ENCODE peak calls at places on chromosomes 1 and 21, in nine cellular contexts. One of them, this sample, is unnamed.

GRCh38 chr1:180234369-180235076 is 4.5 kb downstream of the LHX4 start:
- DNase-seq in HCT116: no peak
- DNase-seq in H1: no peak
- DNase-seq in GM23338: peak
- DNase-seq in transverse colon: peak
- DNase-seq in breast epithelium: no peak
- DNase-seq in Panc1: no peak
- DNase-seq in sigmoid colon: peak
- DNase-seq in GM12891: no peak
- DNase-seq in this sample: no peak

GRCh38 chr1:33147997-33148314 is 33.9 kb downstream of the TRIM62 start:
- DNase-seq in transverse colon: no peak
- DNase-seq in H1: no peak
- DNase-seq in HCT116: peak
- DNase-seq in GM12891: no peak
- DNase-seq in sigmoid colon: no peak
- DNase-seq in GM23338: peak
- DNase-seq in breast epithelium: no peak
- DNase-seq in Panc1: no peak
- DNase-seq in this sample: no peak

GRCh38 chr1:27542463-27543273 is 52.7 kb upstream of the WASF2 start:
- DNase-seq in GM23338: no peak
- DNase-seq in transverse colon: peak
- DNase-seq in GM12891: no peak
- DNase-seq in sigmoid colon: peak
- DNase-seq in HCT116: peak
- DNase-seq in Panc1: peak
- DNase-seq in breast epithelium: peak
- DNase-seq in H1: no peak
- DNase-seq in this sample: peak

GRCh38 chr1:58515794-58516401 is 30.6 kb downstream of the OMA1 start:
- DNase-seq in HCT116: peak
- DNase-seq in H1: peak
- DNase-seq in breast epithelium: no peak
- DNase-seq in GM12891: no peak
- DNase-seq in Panc1: peak
- DNase-seq in transverse colon: peak
- DNase-seq in sigmoid colon: peak
- DNase-seq in GM23338: peak
- DNase-seq in this sample: peak

GRCh38 chr1:33098371-33098770 is 17.4 kb downstream of the AZIN2 start:
- DNase-seq in GM12891: no peak
- DNase-seq in Panc1: no peak
- DNase-seq in H1: no peak
- DNase-seq in HCT116: no peak
- DNase-seq in transverse colon: no peak
- DNase-seq in breast epithelium: no peak
- DNase-seq in GM23338: no peak
- DNase-seq in sigmoid colon: no peak
- DNase-seq in this sample: no peak

GRCh38 chr1:1083181-1084027 is 9.3 kb upstream of the RNF223 start:
- DNase-seq in breast epithelium: no peak
- DNase-seq in transverse colon: peak
- DNase-seq in H1: no peak
- DNase-seq in GM23338: no peak
- DNase-seq in GM12891: no peak
- DNase-seq in Panc1: no peak
- DNase-seq in sigmoid colon: peak
- DNase-seq in HCT116: no peak
- DNase-seq in this sample: no peak

GRCh38 chr1:26582053-26582835 is 52.7 kb downstream of the RPS6KA1 start:
- DNase-seq in HCT116: no peak
- DNase-seq in H1: no peak
- DNase-seq in GM23338: no peak
- DNase-seq in sigmoid colon: no peak
- DNase-seq in Panc1: no peak
- DNase-seq in GM12891: no peak
- DNase-seq in transverse colon: no peak
- DNase-seq in breast epithelium: no peak
- DNase-seq in this sample: no peak

GRCh38 chr1:152996633-152997385 is 4.7 kb upstream of the SPRR3 start:
- DNase-seq in Panc1: no peak
- DNase-seq in H1: no peak
- DNase-seq in transverse colon: no peak
- DNase-seq in sigmoid colon: no peak
- DNase-seq in HCT116: no peak
- DNase-seq in GM23338: peak
- DNase-seq in breast epithelium: no peak
- DNase-seq in GM12891: no peak
- DNase-seq in this sample: no peak

GRCh38 chr21:46187814-46188213 is 3.6 kb upstream of the SPATC1L start:
- DNase-seq in Panc1: no peak
- DNase-seq in GM23338: no peak
- DNase-seq in transverse colon: no peak
- DNase-seq in sigmoid colon: no peak
- DNase-seq in GM12891: no peak
- DNase-seq in HCT116: no peak
- DNase-seq in breast epithelium: peak
- DNase-seq in H1: no peak
- DNase-seq in this sample: no peak

GRCh38 chr21:46189959-46190490 is 5.8 kb upstream of the SPATC1L start:
- DNase-seq in sigmoid colon: no peak
- DNase-seq in HCT116: no peak
- DNase-seq in GM12891: no peak
- DNase-seq in transverse colon: no peak
- DNase-seq in breast epithelium: peak
- DNase-seq in H1: no peak
- DNase-seq in GM23338: no peak
- DNase-seq in Panc1: no peak
- DNase-seq in this sample: no peak

GRCh38 chr21:46187251-46187650 is 3.0 kb upstream of the SPATC1L start:
- DNase-seq in sigmoid colon: no peak
- DNase-seq in HCT116: no peak
- DNase-seq in GM23338: no peak
- DNase-seq in H1: no peak
- DNase-seq in GM12891: no peak
- DNase-seq in Panc1: no peak
- DNase-seq in transverse colon: no peak
- DNase-seq in breast epithelium: peak
- DNase-seq in this sample: no peak

GRCh38 chr21:46189213-46189958 is 5.1 kb upstream of the SPATC1L start:
- DNase-seq in HCT116: no peak
- DNase-seq in sigmoid colon: peak
- DNase-seq in transverse colon: no peak
- DNase-seq in GM23338: no peak
- DNase-seq in Panc1: no peak
- DNase-seq in breast epithelium: peak
- DNase-seq in GM12891: no peak
- DNase-seq in H1: no peak
- DNase-seq in this sample: peak

DNA sequence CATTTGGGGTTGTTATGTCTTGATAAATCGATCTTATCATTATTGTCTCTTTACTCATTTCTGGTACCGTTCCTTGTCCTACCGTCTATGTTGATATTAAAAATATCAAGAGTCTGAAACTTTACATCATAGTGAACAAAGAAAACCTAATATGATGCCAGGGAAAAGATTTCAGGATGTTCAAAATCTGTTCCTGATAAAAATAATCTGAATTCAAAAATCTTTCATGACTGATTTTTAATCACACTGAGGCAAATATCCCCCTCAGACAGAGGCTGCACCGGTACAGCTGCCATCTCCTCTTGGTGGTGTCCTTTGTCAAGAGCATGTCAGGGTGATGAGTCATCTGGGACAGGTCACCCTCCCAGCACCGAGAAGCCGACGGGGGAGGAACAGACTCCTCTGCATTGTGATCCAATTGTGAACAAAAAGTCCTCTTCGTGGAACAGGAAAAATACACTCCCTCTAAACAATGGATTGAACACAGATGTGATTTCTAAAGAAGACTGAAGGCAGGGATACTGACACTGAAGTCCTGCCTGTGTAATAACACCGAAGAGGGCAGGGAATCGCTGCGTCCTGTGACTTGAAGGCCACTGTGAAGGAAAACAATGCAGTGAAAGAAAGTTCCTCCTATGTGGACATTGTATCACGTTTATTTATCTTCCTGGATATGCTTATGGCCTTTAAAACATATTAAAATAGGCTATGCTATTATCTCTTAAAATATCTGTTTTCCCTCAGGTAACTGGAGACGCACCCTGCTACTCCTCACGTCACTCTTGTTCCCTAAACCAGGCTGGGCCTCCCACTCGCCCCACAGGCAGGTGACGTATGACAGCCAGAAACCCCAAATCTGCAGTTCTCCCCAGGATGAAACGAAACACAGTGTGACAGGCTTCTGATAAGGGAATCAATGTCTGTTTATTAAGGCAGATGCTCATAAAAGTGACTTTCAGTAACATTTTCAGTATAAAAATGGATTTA is 4.3 kb upstream of the SPATC1L start:
- DNase-seq in transverse colon: no peak
- DNase-seq in breast epithelium: peak
- DNase-seq in HCT116: peak
- DNase-seq in GM12891: no peak
- DNase-seq in GM23338: peak
- DNase-seq in sigmoid colon: peak
- DNase-seq in Panc1: no peak
- DNase-seq in H1: no peak
- DNase-seq in this sample: peak
- TF ChIP-seq POLR2AphosphoS5 in transverse colon: no peak
- TF ChIP-seq POLR2AphosphoS5 in breast epithelium: peak
- TF ChIP-seq POLR2AphosphoS5 in HCT116: no peak
- TF ChIP-seq POLR2AphosphoS5 in GM12891: no peak
- TF ChIP-seq POLR2AphosphoS5 in GM23338: no peak
- TF ChIP-seq POLR2AphosphoS5 in sigmoid colon: peak
- TF ChIP-seq POLR2AphosphoS5 in Panc1: no peak
- TF ChIP-seq POLR2AphosphoS5 in H1: no peak
- TF ChIP-seq POLR2AphosphoS5 in this sample: peak

DNA sequence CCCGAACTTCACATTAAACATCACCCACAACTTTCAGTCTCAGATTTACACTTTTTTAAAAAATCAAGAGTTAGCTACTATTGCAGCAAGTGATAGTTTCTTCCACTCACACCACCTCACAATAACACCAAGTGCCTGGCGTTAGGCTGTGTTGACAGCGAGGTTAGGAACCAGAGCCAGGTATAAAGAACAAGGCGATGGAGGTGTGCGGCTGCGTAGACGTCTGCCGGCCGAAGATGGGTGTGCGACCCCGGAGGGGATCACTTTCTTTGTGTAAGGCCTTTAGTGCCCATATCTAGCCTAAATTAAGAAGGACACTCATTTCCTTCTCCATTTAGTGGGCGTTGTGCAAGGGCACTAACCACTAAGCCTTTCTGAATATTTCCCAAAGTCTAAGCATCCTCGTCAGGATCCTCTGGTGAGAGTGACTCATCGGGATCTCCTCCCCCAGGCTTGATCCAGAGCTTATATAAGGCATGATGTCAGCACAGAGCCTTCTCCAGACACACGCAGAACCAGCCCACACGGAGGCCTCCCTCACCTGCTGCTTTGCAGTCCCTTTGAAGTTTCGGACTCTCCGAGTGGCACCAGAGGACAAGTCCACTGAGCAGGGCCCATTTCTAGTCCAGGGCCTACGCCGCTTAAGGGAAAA is 11.8 kb downstream of the NHLH2 start:
- DNase-seq in Panc1: no peak
- DNase-seq in GM23338: peak
- DNase-seq in GM12891: no peak
- DNase-seq in HCT116: peak
- DNase-seq in H1: no peak
- DNase-seq in sigmoid colon: peak
- DNase-seq in transverse colon: peak
- DNase-seq in breast epithelium: no peak
- DNase-seq in this sample: no peak
- TF ChIP-seq POLR2AphosphoS5 in Panc1: no peak
- TF ChIP-seq POLR2AphosphoS5 in GM23338: no peak
- TF ChIP-seq POLR2AphosphoS5 in GM12891: no peak
- TF ChIP-seq POLR2AphosphoS5 in HCT116: no peak
- TF ChIP-seq POLR2AphosphoS5 in H1: no peak
- TF ChIP-seq POLR2AphosphoS5 in sigmoid colon: peak
- TF ChIP-seq POLR2AphosphoS5 in transverse colon: no peak
- TF ChIP-seq POLR2AphosphoS5 in breast epithelium: no peak
- TF ChIP-seq POLR2AphosphoS5 in this sample: no peak

DNA sequence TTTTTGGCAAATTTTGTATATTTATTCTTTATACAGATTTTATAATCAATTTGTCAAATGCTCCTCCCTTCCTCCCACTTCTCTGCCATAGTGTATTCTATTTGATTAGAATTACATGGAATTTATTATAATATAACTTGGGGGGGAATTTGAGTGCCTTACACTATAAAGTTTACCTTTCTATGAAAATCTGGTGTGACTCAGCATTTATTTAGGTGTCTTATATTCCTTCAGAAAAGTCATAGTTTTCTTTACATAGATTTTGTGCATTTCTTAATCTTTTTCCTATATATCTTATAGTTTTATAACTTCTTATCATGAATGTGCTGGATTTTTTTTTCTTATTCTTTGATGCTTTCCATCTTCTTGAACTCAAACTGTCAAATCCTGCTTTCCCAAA is 21.3 kb downstream of the FASLG start:
- DNase-seq in GM23338: no peak
- DNase-seq in Panc1: no peak
- DNase-seq in GM12891: no peak
- DNase-seq in transverse colon: no peak
- DNase-seq in breast epithelium: no peak
- DNase-seq in H1: no peak
- DNase-seq in HCT116: no peak
- DNase-seq in sigmoid colon: no peak
- DNase-seq in this sample: no peak
- TF ChIP-seq POLR2AphosphoS5 in GM23338: no peak
- TF ChIP-seq POLR2AphosphoS5 in Panc1: no peak
- TF ChIP-seq POLR2AphosphoS5 in GM12891: no peak
- TF ChIP-seq POLR2AphosphoS5 in transverse colon: no peak
- TF ChIP-seq POLR2AphosphoS5 in breast epithelium: no peak
- TF ChIP-seq POLR2AphosphoS5 in H1: no peak
- TF ChIP-seq POLR2AphosphoS5 in HCT116: no peak
- TF ChIP-seq POLR2AphosphoS5 in sigmoid colon: no peak
- TF ChIP-seq POLR2AphosphoS5 in this sample: no peak

GRCh38 chr1:25243907-25244306 is 3.3 kb downstream of the RSRP1 start:
- DNase-seq in H1: no peak
- DNase-seq in GM23338: no peak
- DNase-seq in Panc1: no peak
- DNase-seq in breast epithelium: no peak
- DNase-seq in transverse colon: no peak
- DNase-seq in GM12891: no peak
- DNase-seq in HCT116: no peak
- DNase-seq in sigmoid colon: no peak
- DNase-seq in this sample: no peak

GRCh38 chr1:25239681-25240541 is 7.3 kb downstream of the RSRP1 start:
- DNase-seq in breast epithelium: peak
- DNase-seq in transverse colon: peak
- DNase-seq in GM23338: peak
- DNase-seq in Panc1: peak
- DNase-seq in sigmoid colon: peak
- DNase-seq in H1: peak
- DNase-seq in GM12891: peak
- DNase-seq in HCT116: peak
- DNase-seq in this sample: peak

GRCh38 chr1:25232866-25233784 is 823 bp upstream of the SYF2 start:
- DNase-seq in breast epithelium: peak
- DNase-seq in Panc1: peak
- DNase-seq in sigmoid colon: peak
- DNase-seq in transverse colon: peak
- DNase-seq in GM23338: peak
- DNase-seq in H1: no peak
- DNase-seq in GM12891: peak
- DNase-seq in HCT116: peak
- DNase-seq in this sample: peak

GRCh38 chr1:25232027-25232865 is at the start of gene SYF2:
- DNase-seq in breast epithelium: peak
- DNase-seq in transverse colon: peak
- DNase-seq in sigmoid colon: peak
- DNase-seq in Panc1: peak
- DNase-seq in GM23338: peak
- DNase-seq in GM12891: peak
- DNase-seq in H1: peak
- DNase-seq in HCT116: peak
- DNase-seq in this sample: peak

DNA sequence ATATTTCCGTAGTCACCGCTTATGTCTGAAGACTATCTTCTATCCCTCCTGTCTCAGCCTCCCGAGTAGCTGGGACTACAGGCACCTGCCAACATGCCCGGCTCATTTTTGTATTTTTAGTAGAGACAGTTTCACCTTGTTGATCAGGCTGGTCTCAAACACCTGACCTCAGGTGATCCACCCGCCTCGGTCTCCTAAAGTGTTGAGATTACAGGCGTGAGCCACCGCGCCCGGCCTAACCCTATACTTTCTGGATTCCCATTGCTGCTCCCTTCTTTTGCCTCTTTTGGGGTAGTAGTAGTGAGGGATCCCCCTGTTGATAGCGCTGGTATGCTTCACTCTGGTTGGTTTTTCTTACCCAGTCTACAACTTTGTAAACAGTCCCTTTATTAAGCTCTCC is 5.7 kb upstream of the SYF2 start:
- DNase-seq in H1: no peak
- DNase-seq in transverse colon: no peak
- DNase-seq in breast epithelium: no peak
- DNase-seq in GM12891: no peak
- DNase-seq in Panc1: no peak
- DNase-seq in HCT116: no peak
- DNase-seq in sigmoid colon: no peak
- DNase-seq in GM23338: no peak
- DNase-seq in this sample: no peak
- TF ChIP-seq POLR2AphosphoS5 in H1: no peak
- TF ChIP-seq POLR2AphosphoS5 in transverse colon: no peak
- TF ChIP-seq POLR2AphosphoS5 in breast epithelium: no peak
- TF ChIP-seq POLR2AphosphoS5 in GM12891: no peak
- TF ChIP-seq POLR2AphosphoS5 in Panc1: no peak
- TF ChIP-seq POLR2AphosphoS5 in HCT116: no peak
- TF ChIP-seq POLR2AphosphoS5 in sigmoid colon: no peak
- TF ChIP-seq POLR2AphosphoS5 in GM23338: no peak
- TF ChIP-seq POLR2AphosphoS5 in this sample: no peak

This sample was measured in prostate gland.